ENCODE peak calls at places on chromosomes 4 and X, in nine cellular contexts. W is lower leg skin; G is activated CD4-positive, alpha-beta T cell treated with anti-CD3 and anti-CD28 coated beads, Interleukin-2, amount 10 ng/mL, durations not matched to agents 7 days and 5 days; C is ovary; V is fibroblast of mammary gland; Q is iris pigment epithelial cell; R is AG09319; T is NCI-H1092 treated with DMSO at 0.1 percent for 48 hours; P is Caco-2. X is an unnamed sample.

GRCh38 chrX:23292979-23293651 is 41.5 kb upstream of the PTCHD1 start:
- DNase-seq in T (no peak), C (no peak), R (no peak), Q (peak; percentile 3), G (no peak), P (no peak), W (no peak), V (no peak), X (no peak)

GRCh38 chrX:1384738-1385250 is 7.1 kb downstream of the SLC25A6 start:
- DNase-seq in R (no peak), C (no peak), T (no peak), G (no peak), P (no peak), V (no peak), Q (no peak), W (peak; percentile 72), X (no peak)

GRCh38 chr4:73103799-73104503 is 34.4 kb upstream of the COX18 start:
- DNase-seq in C (no peak), T (no peak), G (no peak), Q (peak; percentile 30), W (no peak), P (peak; percentile 60), R (no peak), V (peak; percentile 49), X (no peak)

GRCh38 chr4:165873298-165874071 is 448 bp downstream of the TLL1 start:
- DNase-seq in G (no peak), C (no peak), V (peak; percentile 16), P (peak; percentile 46), R (no peak), W (peak; percentile 86), Q (peak; percentile 16), T (peak; percentile 75), X (no peak)

GRCh38 chr4:2788101-2788500 is 4.8 kb upstream of the SH3BP2 start:
- DNase-seq in G (no peak), T (no peak), W (peak; percentile 71), P (no peak), Q (no peak), V (no peak), C (no peak), R (no peak), X (no peak)

GRCh38 chr4:101954975-101955678 is 164.6 kb downstream of the BANK1 start:
- DNase-seq in Q (no peak), R (no peak), V (no peak), T (peak; percentile 26), W (no peak), P (no peak), C (no peak), G (no peak), X (no peak)

GRCh38 chr4:16075975-16076757 is 7.7 kb downstream of the PROM1 start:
- DNase-seq in Q (no peak), T (no peak), V (no peak), C (no peak), R (no peak), W (no peak), G (no peak), P (no peak), X (no peak)

GRCh38 chr4:183249854-183250253 is 70.2 kb downstream of the CLDN22 start:
- DNase-seq in P (peak; percentile 35), Q (peak; percentile 58), T (peak; percentile 65), W (no peak), R (no peak), C (no peak), V (peak; percentile 42), G (peak; percentile 18), X (no peak)

GRCh38 chrX:50680990-50681389 is 133.0 kb downstream of the SHROOM4 start:
- DNase-seq in V (no peak), G (no peak), Q (no peak), C (no peak), P (no peak), R (no peak), T (peak; percentile 28), W (no peak), X (no peak)

GRCh38 chr4:60729194-60729593 is 470.9 kb upstream of the ADGRL3 start:
- DNase-seq in V (peak; percentile 10), C (no peak), Q (peak; percentile 39), G (no peak), T (no peak), P (no peak), W (no peak), R (no peak), X (no peak)

GRCh38 chr4:152972821-152973613 is 36.9 kb downstream of the FHDC1 start:
- DNase-seq in G (no peak), Q (peak; percentile 96), V (peak; percentile 93), T (no peak), P (no peak), W (peak; percentile 79), C (no peak), R (peak; percentile 52), X (no peak)

GRCh38 chr4:172412851-172413250 is 599.6 kb downstream of the GALNTL6 start:
- DNase-seq in W (no peak), Q (no peak), C (no peak), P (no peak), T (no peak), V (no peak), R (no peak), G (no peak), X (no peak)

GRCh38 chr4:7430368-7430964 is 4.3 kb downstream of the PSAPL1 start:
- DNase-seq in W (peak; percentile 84), R (no peak), G (no peak), V (no peak), Q (no peak), C (peak; percentile 13), T (no peak), P (peak; percentile 80), X (no peak)

GRCh38 chr4:170274616-170275015 is 184.9 kb upstream of the AADAT start:
- DNase-seq in T (no peak), P (no peak), V (no peak), C (no peak), G (no peak), Q (no peak), R (no peak), W (no peak), X (no peak)

GRCh38 chr4:15920723-15921591 is 17.6 kb downstream of the FGFBP1 start:
- DNase-seq in P (no peak), T (no peak), G (no peak), R (peak; percentile 87), Q (peak; percentile 98), C (no peak), V (peak; percentile 99), W (peak; percentile 91), X (no peak)

X was measured in NCI-H2081 treated with DMSO at 0.1 percent for 48 hours.